ENCODE peak calls at places on chromosome 1, in four cellular contexts. O is right lobe of liver, R is mucosa of descending colon, T is AG10803. P is an unnamed sample.

GRCh38 chr1:31579374-31579773 is 3.1 kb downstream of the TINAGL1 start:
- DNase-seq in T (no peak), O (no peak), R (no peak), P (no peak)

GRCh38 chr1:62875676-62876075 is 91.7 kb downstream of the ATG4C start:
- DNase-seq in O (no peak), R (no peak), T (peak), P (peak)

GRCh38 chr1:154993572-154994268 is at the start of gene LENEP:
- DNase-seq in T (no peak), R (no peak), O (no peak), P (no peak)

GRCh38 chr1:155166373-155167165 is 6.5 kb downstream of the KRTCAP2 start:
- DNase-seq in O (peak), R (no peak), T (peak), P (peak)

GRCh38 chr1:17591814-17592430 is 52.4 kb downstream of the ARHGEF10L start:
- DNase-seq in R (peak), O (peak), T (no peak), P (no peak)

GRCh38 chr1:196178083-196178635 is 430.1 kb downstream of the KCNT2 start:
- DNase-seq in T (peak), O (no peak), R (no peak), P (no peak)

GRCh38 chr1:224670506-224670905 is 54.4 kb downstream of the CNIH3 start:
- DNase-seq in O (no peak), R (no peak), T (peak), P (no peak)

GRCh38 chr1:64484651-64485050 is 14.7 kb downstream of the CACHD1 start:
- DNase-seq in O (no peak), R (no peak), T (no peak), P (peak)

GRCh38 chr1:50704126-50704525 is 255.9 kb downstream of the FAF1 start:
- DNase-seq in T (peak), O (no peak), R (peak), P (peak)

GRCh38 chr1:204826970-204827369 is 43.7 kb upstream of the NFASC start:
- DNase-seq in T (peak), R (peak), O (no peak), P (no peak)

GRCh38 chr1:78178816-78179215 is 133.1 kb downstream of the GIPC2 start:
- DNase-seq in R (no peak), O (no peak), T (no peak), P (no peak)

GRCh38 chr1:91545506-91546300 is 45.1 kb downstream of the CDC7 start:
- DNase-seq in R (no peak), O (no peak), T (no peak), P (no peak)

GRCh38 chr1:30753660-30754123 is 3.9 kb downstream of the LAPTM5 start:
- DNase-seq in O (no peak), R (no peak), T (no peak), P (no peak)

GRCh38 chr1:32199717-32200072 is 700 bp upstream of the CCDC28B start:
- DNase-seq in T (no peak), R (no peak), O (peak), P (peak)

GRCh38 chr1:214422137-214422671 is 129.2 kb downstream of the PTPN14 start:
- DNase-seq in T (peak), O (no peak), R (no peak), P (peak)

GRCh38 chr1:16082283-16083038 is 9.0 kb upstream of the FAM131C start:
- DNase-seq in T (peak), R (peak), O (peak), P (peak)

GRCh38 chr1:966603-967295 is 467 bp downstream of the PLEKHN1 start:
- DNase-seq in T (peak), R (peak), O (peak), P (peak)

GRCh38 chr1:48039088-48040049 is 42.2 kb upstream of the TRABD2B start:
- DNase-seq in T (no peak), O (no peak), R (no peak), P (no peak)

GRCh38 chr1:45032833-45033232 is 20.8 kb downstream of the UROD start:
- DNase-seq in R (no peak), O (no peak), T (no peak), P (no peak)

GRCh38 chr1:200526709-200527612 is 93.6 kb downstream of the KIF14 start:
- DNase-seq in T (peak), O (no peak), R (no peak), P (no peak)

GRCh38 chr1:160607051-160608032 is 28.0 kb upstream of the CD84 start:
- DNase-seq in O (no peak), R (peak), T (peak), P (peak)

GRCh38 chr1:156262461-156263287 is 14.8 kb upstream of the PAQR6 start:
- DNase-seq in O (no peak), T (peak), R (no peak), P (peak)

GRCh38 chr1:196355206-196355786 is 252.9 kb downstream of the KCNT2 start:
- DNase-seq in T (peak), R (peak), O (no peak), P (peak)

GRCh38 chr1:225809842-225810578 is at the start of gene EPHX1:
- DNase-seq in R (peak), O (peak), T (peak), P (peak)

GRCh38 chr1:220874201-220874655 is 5.0 kb upstream of the HLX start:
- DNase-seq in R (peak), O (no peak), T (peak), P (peak)

GRCh38 chr1:22250724-22251123 is 107.8 kb upstream of the WNT4 start:
- DNase-seq in O (no peak), R (no peak), T (peak), P (no peak)

GRCh38 chr1:34711469-34711868 is 43.4 kb upstream of the GJB5 start:
- DNase-seq in R (no peak), T (no peak), O (no peak), P (no peak)

GRCh38 chr1:155064109-155064812 is 721 bp downstream of the EFNA4 start:
- DNase-seq in T (no peak), O (no peak), R (peak), P (peak)

GRCh38 chr1:234840843-234841242 is 230.9 kb upstream of the IRF2BP2 start:
- DNase-seq in O (no peak), R (no peak), T (peak), P (no peak)

GRCh38 chr1:54117815-54118563 is 34.8 kb downstream of the CDCP2 start:
- DNase-seq in T (no peak), O (no peak), R (no peak), P (no peak)

DNA sequence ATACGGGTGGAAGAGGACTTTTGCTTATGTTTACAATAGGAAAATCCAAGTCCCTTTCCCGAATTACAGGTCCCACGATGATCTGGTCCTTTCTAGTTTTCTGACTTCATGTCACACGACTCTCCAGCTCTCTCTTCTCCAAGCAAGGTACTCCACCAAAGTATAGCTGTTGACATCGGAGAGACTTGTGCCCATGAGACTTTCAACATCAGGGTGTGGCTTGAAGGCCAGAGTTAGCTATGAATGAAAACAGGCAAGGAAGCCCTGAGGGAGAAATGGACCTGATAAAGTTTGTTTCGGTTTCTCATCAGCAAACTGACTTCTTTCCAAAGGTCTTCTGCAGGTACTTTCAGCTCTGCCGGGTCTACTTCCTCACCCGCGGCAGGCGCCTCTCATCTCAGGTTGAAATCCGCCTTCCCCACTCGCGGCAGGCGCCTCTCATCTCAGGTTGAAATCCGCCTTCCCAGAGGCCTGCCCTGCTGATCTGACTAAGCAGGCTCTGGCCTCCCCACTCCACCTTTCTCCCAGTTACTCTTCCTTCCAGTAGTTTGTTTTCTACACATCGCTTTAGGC is 2.1 kb upstream of the PER3 start:
- DNase-seq in T (no peak), R (peak), O (peak), P (no peak)
- H3K4me3 ChIP-seq in T (no peak), R (no peak), O (no peak), P (no peak)

DNA sequence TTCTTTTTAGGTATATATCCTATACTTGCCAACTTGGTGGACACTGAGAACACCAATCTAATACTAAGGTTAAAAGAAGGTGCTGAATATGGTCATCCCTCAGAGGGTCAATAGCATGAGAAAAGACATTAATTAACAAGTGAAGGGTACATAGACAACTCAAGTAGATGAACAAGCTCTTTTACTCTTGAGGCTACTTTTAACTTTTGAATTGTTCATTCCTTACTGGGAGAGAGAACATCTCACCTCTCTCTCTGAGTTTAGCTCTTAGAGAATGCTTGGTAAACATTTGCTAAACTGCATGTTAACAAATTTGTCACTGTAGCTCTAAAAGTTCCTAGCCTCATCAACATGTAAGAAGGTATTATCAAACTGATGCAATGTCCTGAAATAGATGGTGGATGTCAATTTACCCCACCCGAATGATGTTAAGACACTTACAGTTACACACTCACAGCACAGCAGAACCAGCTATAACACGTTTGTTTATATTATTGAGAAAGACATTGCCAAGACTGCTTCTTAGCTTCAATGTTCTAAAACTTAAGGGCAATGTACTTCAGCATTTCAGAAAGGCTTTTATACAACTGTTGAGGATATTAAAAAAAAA is 35.9 kb downstream of the HEATR1 start:
- DNase-seq in T (peak), O (no peak), R (no peak), P (peak)
- TF ChIP-seq CTCF in T (no peak), O (no peak), R (no peak), P (no peak)

GRCh38 chr1:187682112-187682511 is 853.4 kb downstream of the PLA2G4A start:
- DNase-seq in R (no peak), O (no peak), T (no peak), P (no peak)

GRCh38 chr1:187689137-187689536 is 860.4 kb downstream of the PLA2G4A start:
- DNase-seq in O (no peak), R (no peak), T (peak), P (peak)

GRCh38 chr1:187680823-187681222 is 852.1 kb downstream of the PLA2G4A start:
- DNase-seq in O (no peak), T (peak), R (no peak), P (peak)

DNA sequence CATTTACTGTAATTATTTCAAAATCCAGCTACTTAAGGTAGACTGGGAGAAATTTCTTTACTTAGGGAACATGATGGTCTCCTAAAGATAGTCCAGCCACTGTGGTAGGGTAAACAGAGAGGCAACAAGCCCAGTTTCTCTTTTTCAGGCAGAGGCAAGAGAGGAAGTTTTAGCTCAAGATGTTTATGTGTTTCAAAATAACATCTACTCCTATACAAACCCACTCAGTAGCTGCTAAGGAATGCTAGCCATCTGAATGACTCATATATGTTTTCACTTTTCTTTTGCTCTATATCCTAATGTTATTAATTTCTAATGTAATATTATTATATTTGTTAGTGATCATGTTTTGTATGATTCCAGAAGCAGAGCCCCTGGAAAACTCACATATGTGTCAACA is 856.6 kb downstream of the PLA2G4A start:
- DNase-seq in O (no peak), T (peak), R (no peak), P (peak)
- H3K4me3 ChIP-seq in O (no peak), T (no peak), R (no peak), P (no peak)

DNA sequence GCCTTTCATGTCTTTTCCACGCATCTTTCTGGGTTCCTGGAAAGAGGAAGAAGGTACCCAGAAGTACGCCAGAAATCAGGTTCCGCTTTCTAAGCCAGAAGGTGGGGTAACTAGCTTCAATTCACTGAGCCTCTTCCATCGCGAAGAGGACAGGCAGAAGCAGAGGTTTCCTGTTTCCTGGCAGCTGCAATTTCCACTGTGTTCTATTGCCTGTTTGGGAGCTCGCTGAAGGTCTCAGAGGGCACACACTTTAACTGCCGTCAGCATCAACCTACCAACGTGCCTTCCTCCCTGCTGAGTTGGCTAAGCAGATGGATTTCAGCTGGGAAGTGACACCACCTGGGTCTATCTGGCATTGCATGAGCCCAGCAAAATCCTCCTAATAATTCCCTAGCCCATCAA is 10.0 kb downstream of the NCF2 start:
- DNase-seq in T (peak), O (no peak), R (peak), P (no peak)
- TF ChIP-seq CTCF in T (no peak), O (no peak), R (no peak), P (peak)

DNA sequence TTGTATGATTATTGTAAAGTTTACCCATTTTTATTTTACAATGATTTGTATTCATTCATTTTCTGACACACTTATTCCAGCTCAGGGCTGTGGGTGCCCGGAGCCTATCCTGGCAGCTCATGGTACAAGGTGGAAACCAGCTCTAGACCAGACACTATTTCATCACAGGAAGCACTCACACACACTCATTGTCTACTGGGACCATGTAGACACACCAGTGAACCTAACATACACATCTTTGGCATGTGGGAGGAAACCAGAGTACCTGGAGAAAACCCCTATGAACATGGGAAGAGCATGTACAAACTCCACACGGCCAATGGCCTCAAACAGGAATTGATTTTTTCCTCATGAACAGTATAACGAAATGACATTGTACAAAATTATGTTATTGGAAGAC is 2.4 kb downstream of the DTL start:
- DNase-seq in T (peak), O (no peak), R (no peak), P (no peak)
- H3K4me3 ChIP-seq in T (no peak), O (no peak), R (no peak), P (no peak)

P was measured in cardiac fibroblast.